ENCODE peak calls at places on chromosomes 13 and 19, in nine cellular contexts. One of them, this sample, is unnamed.

GRCh38 chr19:39078436-39079200 is 5.5 kb upstream of the ACP7 start:
- DNase-seq in OCI-LY7: no peak
- DNase-seq in GM23248: peak
- DNase-seq in MM.1S: no peak
- DNase-seq in SK-N-SH: no peak
- DNase-seq in neural progenitor cell: no peak
- DNase-seq in HCT116: peak
- DNase-seq in PC-3: peak
- DNase-seq in GM23338: no peak
- DNase-seq in this sample: no peak

GRCh38 chr13:83167203-83167602 is 715.1 kb downstream of the SLITRK1 start:
- DNase-seq in MM.1S: no peak
- DNase-seq in GM23248: no peak
- DNase-seq in HCT116: no peak
- DNase-seq in OCI-LY7: no peak
- DNase-seq in GM23338: no peak
- DNase-seq in neural progenitor cell: no peak
- DNase-seq in SK-N-SH: no peak
- DNase-seq in PC-3: no peak
- DNase-seq in this sample: no peak

GRCh38 chr13:110256126-110256905 is 50.6 kb downstream of the COL4A1 start:
- DNase-seq in MM.1S: no peak
- DNase-seq in neural progenitor cell: no peak
- DNase-seq in HCT116: no peak
- DNase-seq in PC-3: no peak
- DNase-seq in GM23338: no peak
- DNase-seq in OCI-LY7: no peak
- DNase-seq in SK-N-SH: no peak
- DNase-seq in GM23248: no peak
- DNase-seq in this sample: no peak

GRCh38 chr13:26508885-26509284 is 48.6 kb upstream of the WASF3 start:
- DNase-seq in OCI-LY7: no peak
- DNase-seq in HCT116: no peak
- DNase-seq in neural progenitor cell: no peak
- DNase-seq in GM23338: no peak
- DNase-seq in PC-3: peak
- DNase-seq in GM23248: peak
- DNase-seq in SK-N-SH: no peak
- DNase-seq in MM.1S: no peak
- DNase-seq in this sample: no peak

GRCh38 chr13:67967031-67967430 is 736.9 kb upstream of the PCDH9 start:
- DNase-seq in HCT116: no peak
- DNase-seq in GM23338: no peak
- DNase-seq in MM.1S: no peak
- DNase-seq in GM23248: no peak
- DNase-seq in SK-N-SH: no peak
- DNase-seq in neural progenitor cell: no peak
- DNase-seq in PC-3: no peak
- DNase-seq in OCI-LY7: no peak
- DNase-seq in this sample: no peak

GRCh38 chr13:85313761-85314503 is 485.3 kb downstream of the SLITRK6 start:
- DNase-seq in MM.1S: no peak
- DNase-seq in OCI-LY7: no peak
- DNase-seq in HCT116: peak
- DNase-seq in neural progenitor cell: no peak
- DNase-seq in PC-3: peak
- DNase-seq in SK-N-SH: peak
- DNase-seq in GM23248: no peak
- DNase-seq in GM23338: no peak
- DNase-seq in this sample: peak

GRCh38 chr13:34816118-34816517 is 126.0 kb upstream of the NBEA start:
- DNase-seq in GM23248: no peak
- DNase-seq in OCI-LY7: no peak
- DNase-seq in SK-N-SH: no peak
- DNase-seq in neural progenitor cell: no peak
- DNase-seq in MM.1S: no peak
- DNase-seq in PC-3: no peak
- DNase-seq in GM23338: peak
- DNase-seq in HCT116: no peak
- DNase-seq in this sample: no peak

GRCh38 chr13:99572131-99572530 is 70.9 kb downstream of the TM9SF2 start:
- DNase-seq in HCT116: no peak
- DNase-seq in OCI-LY7: no peak
- DNase-seq in GM23338: no peak
- DNase-seq in neural progenitor cell: no peak
- DNase-seq in GM23248: peak
- DNase-seq in SK-N-SH: no peak
- DNase-seq in MM.1S: no peak
- DNase-seq in PC-3: no peak
- DNase-seq in this sample: no peak

GRCh38 chr13:35139591-35139990 is 197.5 kb downstream of the NBEA start:
- DNase-seq in GM23338: no peak
- DNase-seq in PC-3: peak
- DNase-seq in neural progenitor cell: no peak
- DNase-seq in MM.1S: no peak
- DNase-seq in SK-N-SH: no peak
- DNase-seq in HCT116: no peak
- DNase-seq in GM23248: no peak
- DNase-seq in OCI-LY7: no peak
- DNase-seq in this sample: no peak

GRCh38 chr19:35347171-35347929 is at the start of gene FFAR1:
- DNase-seq in GM23338: no peak
- DNase-seq in HCT116: no peak
- DNase-seq in OCI-LY7: peak
- DNase-seq in neural progenitor cell: no peak
- DNase-seq in SK-N-SH: no peak
- DNase-seq in GM23248: no peak
- DNase-seq in PC-3: no peak
- DNase-seq in MM.1S: no peak
- DNase-seq in this sample: no peak

GRCh38 chr19:3466630-3467029 is 13.7 kb downstream of the SMIM24 start:
- DNase-seq in MM.1S: no peak
- DNase-seq in neural progenitor cell: no peak
- DNase-seq in OCI-LY7: no peak
- DNase-seq in GM23248: no peak
- DNase-seq in PC-3: no peak
- DNase-seq in SK-N-SH: no peak
- DNase-seq in GM23338: no peak
- DNase-seq in HCT116: no peak
- DNase-seq in this sample: no peak

GRCh38 chr13:50911937-50912624 is 2.5 kb downstream of the RNASEH2B start:
- DNase-seq in OCI-LY7: peak
- DNase-seq in MM.1S: peak
- DNase-seq in SK-N-SH: peak
- DNase-seq in GM23338: peak
- DNase-seq in GM23248: peak
- DNase-seq in neural progenitor cell: peak
- DNase-seq in PC-3: peak
- DNase-seq in HCT116: peak
- DNase-seq in this sample: peak

GRCh38 chr19:1312732-1313694 is 27.3 kb downstream of the EFNA2 start:
- DNase-seq in neural progenitor cell: peak
- DNase-seq in PC-3: peak
- DNase-seq in MM.1S: no peak
- DNase-seq in GM23248: peak
- DNase-seq in OCI-LY7: no peak
- DNase-seq in GM23338: no peak
- DNase-seq in SK-N-SH: no peak
- DNase-seq in HCT116: peak
- DNase-seq in this sample: peak
- TF ChIP-seq EZH2phosphoT487 in neural progenitor cell: no peak
- TF ChIP-seq EZH2phosphoT487 in PC-3: no peak
- TF ChIP-seq EZH2phosphoT487 in MM.1S: no peak
- TF ChIP-seq EZH2phosphoT487 in GM23248: no peak
- TF ChIP-seq EZH2phosphoT487 in OCI-LY7: no peak
- TF ChIP-seq EZH2phosphoT487 in GM23338: no peak
- TF ChIP-seq EZH2phosphoT487 in SK-N-SH: no peak
- TF ChIP-seq EZH2phosphoT487 in HCT116: no peak
- TF ChIP-seq EZH2phosphoT487 in this sample: no peak

GRCh38 chr13:109182777-109183465 is 553.5 kb downstream of the MYO16 start:
- DNase-seq in GM23248: peak
- DNase-seq in GM23338: peak
- DNase-seq in SK-N-SH: no peak
- DNase-seq in neural progenitor cell: no peak
- DNase-seq in OCI-LY7: no peak
- DNase-seq in MM.1S: no peak
- DNase-seq in HCT116: no peak
- DNase-seq in PC-3: no peak
- DNase-seq in this sample: no peak
- TF ChIP-seq EZH2phosphoT487 in GM23248: no peak
- TF ChIP-seq EZH2phosphoT487 in GM23338: no peak
- TF ChIP-seq EZH2phosphoT487 in SK-N-SH: no peak
- TF ChIP-seq EZH2phosphoT487 in neural progenitor cell: no peak
- TF ChIP-seq EZH2phosphoT487 in OCI-LY7: no peak
- TF ChIP-seq EZH2phosphoT487 in MM.1S: no peak
- TF ChIP-seq EZH2phosphoT487 in HCT116: no peak
- TF ChIP-seq EZH2phosphoT487 in PC-3: no peak
- TF ChIP-seq EZH2phosphoT487 in this sample: no peak

GRCh38 chr13:90107658-90108057 is 1239.8 kb upstream of the MIR17HG start:
- DNase-seq in PC-3: no peak
- DNase-seq in HCT116: no peak
- DNase-seq in GM23248: no peak
- DNase-seq in OCI-LY7: no peak
- DNase-seq in SK-N-SH: no peak
- DNase-seq in MM.1S: no peak
- DNase-seq in GM23338: no peak
- DNase-seq in neural progenitor cell: no peak
- DNase-seq in this sample: no peak

GRCh38 chr13:90104764-90105163 is 1242.7 kb upstream of the MIR17HG start:
- DNase-seq in neural progenitor cell: no peak
- DNase-seq in OCI-LY7: no peak
- DNase-seq in GM23338: no peak
- DNase-seq in PC-3: no peak
- DNase-seq in GM23248: no peak
- DNase-seq in SK-N-SH: no peak
- DNase-seq in MM.1S: no peak
- DNase-seq in HCT116: no peak
- DNase-seq in this sample: no peak

GRCh38 chr13:90103099-90103784 is 1244.2 kb upstream of the MIR17HG start:
- DNase-seq in GM23248: no peak
- DNase-seq in neural progenitor cell: no peak
- DNase-seq in HCT116: no peak
- DNase-seq in GM23338: no peak
- DNase-seq in SK-N-SH: no peak
- DNase-seq in MM.1S: no peak
- DNase-seq in OCI-LY7: no peak
- DNase-seq in PC-3: no peak
- DNase-seq in this sample: no peak

GRCh38 chr13:90105276-90105675 is 1242.2 kb upstream of the MIR17HG start:
- DNase-seq in GM23338: no peak
- DNase-seq in OCI-LY7: no peak
- DNase-seq in neural progenitor cell: no peak
- DNase-seq in MM.1S: no peak
- DNase-seq in HCT116: no peak
- DNase-seq in SK-N-SH: no peak
- DNase-seq in GM23248: peak
- DNase-seq in PC-3: peak
- DNase-seq in this sample: no peak

DNA sequence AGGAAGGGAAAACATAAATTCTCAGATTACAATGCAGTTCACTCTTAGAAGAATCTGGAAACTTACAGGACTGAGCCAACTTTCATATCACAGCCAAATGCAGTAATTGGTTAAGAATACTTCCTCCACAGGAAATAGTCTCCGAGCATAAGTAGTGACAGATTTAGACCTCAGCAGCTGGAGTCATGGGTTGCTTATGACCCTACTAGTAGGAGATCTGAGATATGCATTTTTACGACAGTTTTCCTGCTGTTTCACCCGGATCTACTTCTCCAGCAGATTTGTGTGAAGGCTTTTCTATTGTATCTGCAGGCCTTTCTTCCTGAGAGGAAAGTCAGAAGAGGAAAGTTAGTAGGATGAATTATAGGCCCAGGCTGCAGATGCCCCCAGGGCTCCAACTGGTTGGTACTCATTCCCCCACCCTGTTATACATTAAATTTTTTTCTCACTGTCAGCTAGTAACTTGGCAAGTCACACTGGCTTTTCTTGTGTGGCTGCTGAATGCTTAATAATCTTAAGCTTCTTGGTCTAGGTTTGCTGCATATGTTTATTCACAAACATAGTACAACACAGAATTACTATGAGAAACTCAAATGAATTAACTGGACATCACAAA is 1241.5 kb upstream of the MIR17HG start:
- DNase-seq in OCI-LY7: no peak
- DNase-seq in neural progenitor cell: no peak
- DNase-seq in HCT116: no peak
- DNase-seq in PC-3: peak
- DNase-seq in SK-N-SH: no peak
- DNase-seq in MM.1S: no peak
- DNase-seq in GM23338: no peak
- DNase-seq in GM23248: peak
- DNase-seq in this sample: no peak
- TF ChIP-seq EZH2phosphoT487 in OCI-LY7: no peak
- TF ChIP-seq EZH2phosphoT487 in neural progenitor cell: no peak
- TF ChIP-seq EZH2phosphoT487 in HCT116: no peak
- TF ChIP-seq EZH2phosphoT487 in PC-3: no peak
- TF ChIP-seq EZH2phosphoT487 in SK-N-SH: no peak
- TF ChIP-seq EZH2phosphoT487 in MM.1S: no peak
- TF ChIP-seq EZH2phosphoT487 in GM23338: no peak
- TF ChIP-seq EZH2phosphoT487 in GM23248: no peak
- TF ChIP-seq EZH2phosphoT487 in this sample: no peak

GRCh38 chr13:21238267-21238666 is 61.8 kb downstream of the MRPL57 start:
- DNase-seq in neural progenitor cell: no peak
- DNase-seq in GM23248: no peak
- DNase-seq in MM.1S: no peak
- DNase-seq in PC-3: no peak
- DNase-seq in GM23338: no peak
- DNase-seq in SK-N-SH: no peak
- DNase-seq in HCT116: no peak
- DNase-seq in OCI-LY7: no peak
- DNase-seq in this sample: no peak
- TF ChIP-seq EZH2phosphoT487 in neural progenitor cell: no peak
- TF ChIP-seq EZH2phosphoT487 in GM23248: no peak
- TF ChIP-seq EZH2phosphoT487 in MM.1S: no peak
- TF ChIP-seq EZH2phosphoT487 in PC-3: no peak
- TF ChIP-seq EZH2phosphoT487 in GM23338: no peak
- TF ChIP-seq EZH2phosphoT487 in SK-N-SH: no peak
- TF ChIP-seq EZH2phosphoT487 in HCT116: no peak
- TF ChIP-seq EZH2phosphoT487 in OCI-LY7: no peak
- TF ChIP-seq EZH2phosphoT487 in this sample: no peak

DNA sequence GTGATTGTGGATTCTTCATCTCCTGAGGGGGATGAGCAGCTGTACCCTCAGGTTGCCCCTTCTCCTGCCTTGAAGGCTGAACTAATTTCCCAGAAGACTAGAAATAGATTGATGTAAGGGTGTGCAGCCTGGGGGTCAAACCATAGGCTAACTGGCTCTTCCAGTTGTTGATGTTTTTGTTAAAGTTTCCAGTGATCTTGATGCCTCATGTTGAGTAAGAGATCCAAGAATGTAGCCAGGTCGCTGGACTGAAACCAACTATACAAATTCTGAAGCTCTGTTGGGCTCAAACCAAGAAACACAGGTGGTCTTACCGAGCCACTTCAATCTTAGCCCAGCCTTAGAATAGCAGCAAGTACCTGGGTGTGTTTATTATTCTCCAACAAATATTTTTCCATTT is 391.8 kb downstream of the KLF5 start:
- DNase-seq in neural progenitor cell: no peak
- DNase-seq in SK-N-SH: no peak
- DNase-seq in HCT116: no peak
- DNase-seq in OCI-LY7: no peak
- DNase-seq in GM23248: no peak
- DNase-seq in PC-3: peak
- DNase-seq in MM.1S: no peak
- DNase-seq in GM23338: no peak
- DNase-seq in this sample: no peak
- TF ChIP-seq EZH2phosphoT487 in neural progenitor cell: no peak
- TF ChIP-seq EZH2phosphoT487 in SK-N-SH: no peak
- TF ChIP-seq EZH2phosphoT487 in HCT116: no peak
- TF ChIP-seq EZH2phosphoT487 in OCI-LY7: no peak
- TF ChIP-seq EZH2phosphoT487 in GM23248: no peak
- TF ChIP-seq EZH2phosphoT487 in PC-3: no peak
- TF ChIP-seq EZH2phosphoT487 in MM.1S: no peak
- TF ChIP-seq EZH2phosphoT487 in GM23338: no peak
- TF ChIP-seq EZH2phosphoT487 in this sample: no peak

This sample was measured in hepatocyte.